ENCODE peak calls at places on chromosomes 7 and 10, in four cellular contexts. K, V, M and G are unnamed samples.

GRCh38 chr7:44750921-44751571 is 2.4 kb downstream of the ZMIZ2 start:
- DNase-seq in M (no peak), K (no peak), V (peak), G (peak)

GRCh38 chr7:73909051-73909941 is 48.3 kb downstream of the TMEM270 start:
- DNase-seq in M (no peak), V (no peak), K (no peak), G (no peak)

GRCh38 chr10:132077091-132077490 is 11.3 kb downstream of the JAKMIP3 start:
- DNase-seq in V (no peak), M (no peak), K (no peak), G (no peak)

GRCh38 chr10:89837173-89838001 is 136.0 kb downstream of the KIF20B start:
- DNase-seq in K (no peak), V (peak), M (peak), G (peak)

GRCh38 chr7:8627322-8627721 is 193.9 kb downstream of the NXPH1 start:
- DNase-seq in K (no peak), M (no peak), V (no peak), G (no peak)

GRCh38 chr7:134905375-134905774 is 80.9 kb upstream of the AGBL3 start:
- DNase-seq in M (no peak), K (no peak), V (no peak), G (no peak)

GRCh38 chr10:101986277-101986971 is 69.5 kb downstream of the ARMH3 start:
- DNase-seq in M (no peak), V (no peak), K (no peak), G (no peak)

GRCh38 chr10:87656431-87657072 is 3.1 kb upstream of the PAPSS2 start:
- DNase-seq in M (no peak), V (no peak), K (no peak), G (no peak)

GRCh38 chr10:76125900-76126299 is 694.5 kb downstream of the LRMDA start:
- DNase-seq in V (no peak), K (no peak), M (no peak), G (no peak)

GRCh38 chr10:59825932-59826331 is 72.7 kb upstream of the MRLN start:
- DNase-seq in V (no peak), K (no peak), M (no peak), G (no peak)

GRCh38 chr10:74114041-74114448 is 36.6 kb downstream of the AP3M1 start:
- DNase-seq in K (no peak), M (no peak), V (no peak), G (no peak)

GRCh38 chr10:70958396-70958795 is 70.0 kb upstream of the PCBD1 start:
- DNase-seq in M (no peak), K (no peak), V (no peak), G (no peak)

GRCh38 chr7:138033241-138033640 is 31.4 kb upstream of the CREB3L2 start:
- DNase-seq in V (no peak), K (no peak), M (no peak), G (no peak)

GRCh38 chr10:114869500-114869899 is 47.9 kb downstream of the FHIP2A start:
- DNase-seq in M (no peak), V (no peak), K (no peak), G (no peak)

GRCh38 chr7:23239253-23239652 is 7.3 kb upstream of the GPNMB start:
- DNase-seq in V (no peak), M (no peak), K (no peak), G (no peak)

GRCh38 chr10:79112898-79113431 is 44.2 kb downstream of the ZMIZ1 start:
- DNase-seq in V (no peak), K (no peak), M (no peak), G (no peak)

GRCh38 chr10:101331960-101332359 is 22.0 kb upstream of the BTRC start:
- DNase-seq in M (no peak), V (no peak), K (no peak), G (no peak)

GRCh38 chr10:122476034-122476695 is 14.8 kb downstream of the HTRA1 start:
- DNase-seq in V (no peak), M (no peak), K (no peak), G (no peak)

GRCh38 chr7:157497367-157497743 is 160.6 kb downstream of the DNAJB6 start:
- DNase-seq in V (no peak), M (no peak), K (no peak), G (no peak)

GRCh38 chr10:3563298-3563697 is 221.7 kb downstream of the KLF6 start:
- DNase-seq in K (no peak), V (peak), M (no peak), G (no peak)

GRCh38 chr7:18607025-18607424 is 111.5 kb downstream of the HDAC9 start:
- DNase-seq in V (no peak), M (no peak), K (no peak), G (no peak)

GRCh38 chr10:124271671-124272070 is 147.1 kb downstream of the OAT start:
- DNase-seq in M (no peak), V (no peak), K (no peak), G (no peak)

GRCh38 chr7:101243786-101244384 is 996 bp downstream of the FIS1 start:
- DNase-seq in M (no peak), K (peak), V (no peak), G (no peak)

GRCh38 chr7:120014920-120015465 is 258.0 kb upstream of the KCND2 start:
- DNase-seq in K (no peak), M (no peak), V (no peak), G (no peak)

GRCh38 chr10:86423739-86424138 is 57.1 kb upstream of the GRID1 start:
- DNase-seq in K (no peak), M (no peak), V (no peak), G (no peak)

GRCh38 chr10:88528196-88528595 is 54.9 kb downstream of the RNLS start:
- DNase-seq in M (no peak), V (no peak), K (no peak), G (no peak)

GRCh38 chr10:132335189-132336063 is 3.4 kb downstream of the LRRC27 start:
- DNase-seq in V (no peak), M (peak), K (peak), G (no peak)

GRCh38 chr10:113520606-113521481 is 32.0 kb upstream of the HABP2 start:
- DNase-seq in M (no peak), K (peak), V (no peak), G (no peak)

GRCh38 chr10:61822781-61823230 is 78.7 kb upstream of the ARID5B start:
- DNase-seq in K (no peak), V (no peak), M (no peak), G (no peak)

GRCh38 chr7:91953618-91954017 is 13.0 kb downstream of the AKAP9 start:
- DNase-seq in V (no peak), K (no peak), M (no peak), G (no peak)

GRCh38 chr10:132770061-132771021 is 15.6 kb downstream of the NKX6-2 start:
- DNase-seq in K (no peak), M (no peak), V (no peak), G (no peak)